ENCODE peak calls at places on chromosome 7, in four cellular contexts. J is T follicular helper cell, A is NCI-H1436, Q is RWPE1. W is an unnamed sample.

GRCh38 chr7:115004121-115004520 is 82.2 kb downstream of the MDFIC start:
- DNase-seq in J (no peak), A (no peak), Q (peak), W (no peak)

GRCh38 chr7:42125321-42125720 is 111.7 kb downstream of the GLI3 start:
- DNase-seq in J (no peak), A (no peak), Q (no peak), W (no peak)

GRCh38 chr7:149598721-149599308 is 101.2 kb upstream of the ZNF746 start:
- DNase-seq in J (no peak), A (no peak), Q (peak), W (no peak)

GRCh38 chr7:142482899-142483658 is 225.2 kb upstream of the PRSS58 start:
- DNase-seq in J (peak), A (no peak), Q (peak), W (no peak)

GRCh38 chr7:104973909-104974415 is 40.0 kb upstream of the KMT2E start:
- DNase-seq in J (no peak), A (no peak), Q (no peak), W (no peak)

GRCh38 chr7:151844080-151844827 is 32.7 kb downstream of the PRKAG2 start:
- DNase-seq in J (no peak), A (no peak), Q (peak), W (no peak)

GRCh38 chr7:100895956-100896742 is 461 bp upstream of the ACHE start:
- DNase-seq in J (no peak), A (no peak), Q (no peak), W (peak)

GRCh38 chr7:54860843-54861242 is 101.8 kb upstream of the SEC61G start:
- DNase-seq in J (no peak), A (no peak), Q (no peak), W (no peak)

GRCh38 chr7:95582578-95583293 is 13.6 kb downstream of the PDK4 start:
- DNase-seq in J (no peak), A (no peak), Q (no peak), W (no peak)

GRCh38 chr7:130960208-130960988 is 226.4 kb upstream of the KLF14 start:
- DNase-seq in J (no peak), A (no peak), Q (peak), W (no peak)

GRCh38 chr7:93944673-93945072 is 23.1 kb downstream of the GNG11 start:
- DNase-seq in J (no peak), A (no peak), Q (no peak), W (no peak)

GRCh38 chr7:946256-946996 is 8.1 kb downstream of the ADAP1 start:
- DNase-seq in J (no peak), A (no peak), Q (no peak), W (no peak)

GRCh38 chr7:145848691-145849090 is 267.9 kb upstream of the CNTNAP2 start:
- DNase-seq in J (no peak), A (peak), Q (no peak), W (no peak)

GRCh38 chr7:123204206-123204835 is 4.6 kb upstream of the SLC13A1 start:
- DNase-seq in J (no peak), A (no peak), Q (no peak), W (no peak)

GRCh38 chr7:107854989-107855388 is 36.0 kb upstream of the DLD start:
- DNase-seq in J (no peak), A (no peak), Q (no peak), W (no peak)

W was measured in T-helper 2 cell.